ENCODE peak calls at places on chromosomes 1 and 21, in five cellular contexts. V is right lobe of liver; A is CD4-positive, CD25-positive, alpha-beta regulatory T cell; P is body of pancreas; W is SJSA1. N is an unnamed sample.

GRCh38 chr1:53554592-53555305 is 95.5 kb downstream of the DMRTB1 start:
- DNase-seq in V (peak; percentile 28), A (no peak), P (no peak), W (no peak), N (peak; percentile 18)

GRCh38 chr1:19220991-19221390 is 10.9 kb upstream of the UBR4 start:
- DNase-seq in V (no peak), A (no peak), P (peak; percentile 7), W (no peak), N (no peak)

GRCh38 chr1:94095112-94095637 is 25.8 kb downstream of the ABCA4 start:
- DNase-seq in V (no peak), A (no peak), P (peak; percentile 42), W (peak; percentile 65), N (no peak)

GRCh38 chr1:226821719-226822085 is 48.7 kb upstream of the PSEN2 start:
- DNase-seq in V (no peak), A (no peak), P (peak; percentile 10), W (no peak), N (no peak)

GRCh38 chr1:245197911-245198379 is 43.2 kb downstream of the KIF26B start:
- DNase-seq in V (no peak), A (no peak), P (peak; percentile 28), W (peak; percentile 48), N (no peak)

GRCh38 chr1:89567797-89568196 is 43.2 kb downstream of the LRRC8B start:
- DNase-seq in V (no peak), A (no peak), P (no peak), W (no peak), N (no peak)

GRCh38 chr1:116574581-116575291 is 3.9 kb upstream of the CD58 start:
- DNase-seq in V (no peak), A (peak; percentile 53), P (peak; percentile 74), W (peak; percentile 41), N (no peak)

GRCh38 chr1:209884665-209885117 is 53.3 kb upstream of the SYT14 start:
- DNase-seq in V (no peak), A (no peak), P (peak; percentile 58), W (peak; percentile 86), N (no peak)

GRCh38 chr1:41328780-41329640 is 32.2 kb upstream of the FOXO6 start:
- DNase-seq in V (no peak), A (no peak), P (no peak), W (no peak), N (no peak)

GRCh38 chr1:30715216-30715615 is 8.2 kb downstream of the MATN1 start:
- DNase-seq in V (peak; percentile 40), A (no peak), P (no peak), W (no peak), N (no peak)

GRCh38 chr1:209800984-209801834 is 4.7 kb downstream of the IRF6 start:
- DNase-seq in V (peak; percentile 95), A (no peak), P (no peak), W (no peak), N (no peak)

GRCh38 chr1:32242341-32242851 is 4.6 kb upstream of the FAM167B start:
- DNase-seq in V (no peak), A (no peak), P (no peak), W (no peak), N (no peak)

GRCh38 chr1:116988248-116988647 is 13.3 kb upstream of the CD101 start:
- DNase-seq in V (no peak), A (no peak), P (peak; percentile 44), W (peak; percentile 33), N (no peak)

GRCh38 chr1:206496131-206496793 is 11.1 kb upstream of the RASSF5 start:
- DNase-seq in V (peak; percentile 75), A (no peak), P (peak; percentile 98), W (no peak), N (no peak)

GRCh38 chr1:43520100-43520828 is 10.4 kb upstream of the PTPRF start:
- DNase-seq in V (no peak), A (no peak), P (no peak), W (no peak), N (no peak)

GRCh38 chr21:15701845-15702244 is 27.9 kb upstream of the USP25 start:
- DNase-seq in V (no peak), A (no peak), P (no peak), W (no peak), N (no peak)

GRCh38 chr1:176090766-176091165 is 116.3 kb downstream of the COP1 start:
- DNase-seq in V (no peak), A (no peak), P (no peak), W (no peak), N (no peak)

GRCh38 chr1:168301664-168302320 is 21.1 kb downstream of the TBX19 start:
- DNase-seq in V (no peak), A (no peak), P (no peak), W (peak; percentile 70), N (no peak)

GRCh38 chr21:39159342-39160063 is 23.7 kb downstream of the PSMG1 start:
- DNase-seq in V (no peak), A (no peak), P (no peak), W (no peak), N (no peak)

GRCh38 chr1:41683681-41684500 is 199.4 kb upstream of the EDN2 start:
- DNase-seq in V (no peak), A (no peak), P (peak; percentile 31), W (no peak), N (no peak)

GRCh38 chr21:35179990-35180557 is 131.0 kb upstream of the RUNX1 start:
- DNase-seq in V (no peak), A (no peak), P (no peak), W (no peak), N (no peak)

GRCh38 chr1:209835782-209836298 is 8.1 kb downstream of the UTP25 start:
- DNase-seq in V (no peak), A (no peak), P (no peak), W (peak; percentile 21), N (no peak)

GRCh38 chr1:201582261-201582951 is 43.5 kb downstream of the NAV1 start:
- DNase-seq in V (no peak), A (no peak), P (peak; percentile 35), W (no peak), N (peak; percentile 37)

GRCh38 chr1:39317910-39318633 is 113.6 kb downstream of the MACF1 start:
- DNase-seq in V (no peak), A (no peak), P (no peak), W (no peak), N (no peak)

GRCh38 chr1:203263496-203263895 is 34.0 kb upstream of the CHIT1 start:
- DNase-seq in V (no peak), A (no peak), P (no peak), W (no peak), N (no peak)

GRCh38 chr1:38329644-38330043 is 283.1 kb upstream of the POU3F1 start:
- DNase-seq in V (no peak), A (no peak), P (no peak), W (no peak), N (no peak)

GRCh38 chr1:153705484-153705883 is 22.4 kb upstream of the INTS3 start:
- DNase-seq in V (no peak), A (no peak), P (no peak), W (no peak), N (no peak)

GRCh38 chr21:33739701-33740100 is 97.4 kb downstream of the ITSN1 start:
- DNase-seq in V (no peak), A (no peak), P (no peak), W (no peak), N (no peak)

GRCh38 chr1:119308806-119309205 is 59.8 kb upstream of the HAO2 start:
- DNase-seq in V (no peak), A (no peak), P (no peak), W (no peak), N (no peak)

GRCh38 chr1:155979525-155980343 is 1.4 kb upstream of the ARHGEF2 start:
- DNase-seq in V (no peak), A (no peak), P (no peak), W (no peak), N (no peak)

GRCh38 chr1:191690931-191691330 is 467.3 kb upstream of the RGS18 start:
- DNase-seq in V (no peak), A (no peak), P (no peak), W (no peak), N (no peak)

GRCh38 chr1:178520803-178521202 is 7.9 kb downstream of the TEX35 start:
- DNase-seq in V (peak; percentile 24), A (no peak), P (no peak), W (no peak), N (no peak)

GRCh38 chr1:43101061-43101460 is 71.0 kb downstream of the EBNA1BP2 start:
- DNase-seq in V (no peak), A (no peak), P (no peak), W (no peak), N (no peak)

GRCh38 chr1:7223334-7224080 is 438.3 kb downstream of the CAMTA1 start:
- DNase-seq in V (no peak), A (no peak), P (no peak), W (peak; percentile 8), N (no peak)

GRCh38 chr1:157704878-157705277 is 4.3 kb upstream of the FCRL3 start:
- DNase-seq in V (no peak), A (no peak), P (no peak), W (no peak), N (no peak)

GRCh38 chr1:181592261-181592859 is 109.0 kb downstream of the CACNA1E start:
- DNase-seq in V (no peak), A (no peak), P (no peak), W (no peak), N (no peak)

GRCh38 chr1:152646656-152647055 is 16.5 kb upstream of the LCE2D start:
- DNase-seq in V (no peak), A (no peak), P (no peak), W (no peak), N (no peak)
- H3K9me3 ChIP-seq in V (no peaks in the 10 kb centered on the region), A (no peaks in the 10 kb centered on the region), P (no peaks in the 10 kb centered on the region), W (no peaks in the 10 kb centered on the region), N (no peaks in the 10 kb centered on the region)

DNA sequence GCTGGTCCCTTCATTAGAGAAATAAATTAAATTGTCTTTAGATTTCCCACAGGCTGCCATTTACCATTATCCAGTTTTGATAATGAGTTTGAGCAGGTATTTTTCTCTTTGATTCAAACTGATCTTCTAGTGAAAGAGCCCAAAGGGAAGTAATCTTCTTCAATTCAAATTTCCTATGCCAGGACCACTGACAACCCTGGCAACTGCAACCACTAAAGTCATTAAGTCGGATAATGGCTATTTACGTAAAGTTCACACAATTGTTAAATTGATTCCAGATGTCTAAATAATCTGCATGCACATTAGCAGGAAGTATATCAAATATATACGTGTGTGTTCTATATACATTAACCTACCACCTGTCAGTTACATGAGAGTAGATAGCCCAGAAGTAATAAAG is 399.3 kb downstream of the PTPRC start:
- DNase-seq in V (no peak), A (no peak), P (no peak), W (no peak), N (no peak)
- H3K27ac ChIP-seq in V (no peak overlapping the region), A (no peak overlapping the region), P (no peak overlapping the region), W (no peak overlapping the region), N (no peak overlapping the region)

GRCh38 chr1:8866173-8866791 is 12.2 kb downstream of the ENO1 start:
- DNase-seq in V (no peak), A (no peak), P (no peak), W (no peak), N (no peak)
- H3K36me3 ChIP-seq in V (peaks cover 65% of the 10 kb centered on the region), A (peaks cover 97% of the 10 kb centered on the region), P (peaks cover 44% of the 10 kb centered on the region), W (peaks cover 100% of the 10 kb centered on the region), N (peaks cover 100% of the 10 kb centered on the region)

GRCh38 chr1:82845371-82845770 is 1044.6 kb downstream of the ADGRL2 start:
- DNase-seq in V (no peak), A (no peak), P (no peak), W (no peak), N (no peak)

DNA sequence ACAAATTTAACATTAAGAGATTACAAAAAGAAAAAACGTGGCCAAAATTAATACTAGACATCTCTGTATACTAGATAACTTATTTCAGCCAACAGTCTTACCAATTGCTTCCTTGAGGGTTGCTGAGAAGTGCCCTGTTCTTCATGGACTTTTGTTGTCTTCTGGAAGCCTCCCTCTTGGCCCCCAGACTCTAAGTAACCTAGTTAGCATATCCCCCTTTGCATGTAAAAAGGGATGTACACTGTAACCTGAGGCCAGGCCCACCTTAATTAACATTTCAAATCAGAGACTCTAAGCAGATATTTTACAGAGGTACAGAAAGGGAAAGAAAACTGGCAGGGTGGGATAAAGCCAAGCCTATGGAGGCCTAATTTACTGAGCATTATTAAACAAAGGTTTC is 1047.3 kb downstream of the ADGRL2 start:
- DNase-seq in V (no peak), A (no peak), P (no peak), W (no peak), N (no peak)
- H3K9me3 ChIP-seq in V (no peaks in the 10 kb centered on the region), A (no peaks in the 10 kb centered on the region), P (no peaks in the 10 kb centered on the region), W (no peaks in the 10 kb centered on the region), N (no peaks in the 10 kb centered on the region)